ENCODE peak calls at places on chromosomes 13 and 19, in six cellular contexts. One of them, this sample, is unnamed.

GRCh38 chr19:55319786-55320185 is 5.4 kb downstream of the TMEM150B start:
- DNase-seq in mesenchymal stem cell: peak
- DNase-seq in H9: peak
- DNase-seq in neuronal stem cell: peak
- DNase-seq in trophoblast cell: peak
- DNase-seq in H1: peak
- DNase-seq in this sample: peak

GRCh38 chr13:25662516-25662915 is 290.7 kb downstream of the ATP8A2 start:
- DNase-seq in H9: no peak
- DNase-seq in neuronal stem cell: no peak
- DNase-seq in trophoblast cell: no peak
- DNase-seq in H1: no peak
- DNase-seq in mesenchymal stem cell: no peak
- DNase-seq in this sample: no peak

GRCh38 chr13:72383646-72384045 is 343.8 kb downstream of the MZT1 start:
- DNase-seq in H9: no peak
- DNase-seq in mesenchymal stem cell: peak
- DNase-seq in neuronal stem cell: no peak
- DNase-seq in trophoblast cell: no peak
- DNase-seq in H1: no peak
- DNase-seq in this sample: no peak

GRCh38 chr19:40530091-40530901 is 46.4 kb upstream of the SHKBP1 start:
- DNase-seq in H1: peak
- DNase-seq in trophoblast cell: no peak
- DNase-seq in neuronal stem cell: peak
- DNase-seq in H9: peak
- DNase-seq in mesenchymal stem cell: no peak
- DNase-seq in this sample: no peak

GRCh38 chr13:45195421-45195820 is 5.4 kb downstream of the KCTD4 start:
- DNase-seq in trophoblast cell: no peak
- DNase-seq in H9: no peak
- DNase-seq in neuronal stem cell: no peak
- DNase-seq in mesenchymal stem cell: peak
- DNase-seq in H1: no peak
- DNase-seq in this sample: no peak

GRCh38 chr19:49911381-49912145 is 14.9 kb upstream of the IL4I1 start:
- DNase-seq in H1: no peak
- DNase-seq in H9: no peak
- DNase-seq in trophoblast cell: no peak
- DNase-seq in mesenchymal stem cell: peak
- DNase-seq in neuronal stem cell: no peak
- DNase-seq in this sample: peak

GRCh38 chr19:32224371-32225244 is 120.8 kb upstream of the ZNF507 start:
- DNase-seq in H9: peak
- DNase-seq in H1: peak
- DNase-seq in mesenchymal stem cell: peak
- DNase-seq in neuronal stem cell: peak
- DNase-seq in trophoblast cell: peak
- DNase-seq in this sample: peak

GRCh38 chr13:31909889-31910551 is 121.6 kb upstream of the FRY start:
- DNase-seq in H1: no peak
- DNase-seq in neuronal stem cell: peak
- DNase-seq in H9: no peak
- DNase-seq in trophoblast cell: peak
- DNase-seq in mesenchymal stem cell: peak
- DNase-seq in this sample: peak

GRCh38 chr19:48468806-48469055 is 438 bp upstream of the CYTH2 start:
- DNase-seq in H1: no peak
- DNase-seq in mesenchymal stem cell: no peak
- DNase-seq in H9: no peak
- DNase-seq in neuronal stem cell: no peak
- DNase-seq in trophoblast cell: no peak
- DNase-seq in this sample: no peak

GRCh38 chr13:23477096-23477495 is 43.6 kb upstream of the SACS start:
- DNase-seq in H1: no peak
- DNase-seq in neuronal stem cell: no peak
- DNase-seq in H9: no peak
- DNase-seq in mesenchymal stem cell: no peak
- DNase-seq in trophoblast cell: no peak
- DNase-seq in this sample: peak

GRCh38 chr19:54473071-54473941 is at the start of gene CDC42EP5:
- DNase-seq in trophoblast cell: peak
- DNase-seq in H9: peak
- DNase-seq in neuronal stem cell: no peak
- DNase-seq in H1: no peak
- DNase-seq in mesenchymal stem cell: peak
- DNase-seq in this sample: peak

GRCh38 chr13:111058796-111059506 is 56.2 kb upstream of the ARHGEF7 start:
- DNase-seq in trophoblast cell: peak
- DNase-seq in H9: peak
- DNase-seq in mesenchymal stem cell: peak
- DNase-seq in neuronal stem cell: no peak
- DNase-seq in H1: no peak
- DNase-seq in this sample: no peak

GRCh38 chr19:45075215-45076028 is 856 bp downstream of the ZNF296 start:
- DNase-seq in mesenchymal stem cell: no peak
- DNase-seq in H1: peak
- DNase-seq in trophoblast cell: no peak
- DNase-seq in neuronal stem cell: no peak
- DNase-seq in H9: peak
- DNase-seq in this sample: no peak

GRCh38 chr19:9936151-9937000 is at the start of gene OLFM2:
- DNase-seq in H1: peak
- DNase-seq in trophoblast cell: no peak
- DNase-seq in mesenchymal stem cell: no peak
- DNase-seq in H9: peak
- DNase-seq in neuronal stem cell: peak
- DNase-seq in this sample: no peak

GRCh38 chr19:861756-862528 is 2.5 kb downstream of the CFD start:
- DNase-seq in neuronal stem cell: peak
- DNase-seq in H1: peak
- DNase-seq in mesenchymal stem cell: peak
- DNase-seq in H9: peak
- DNase-seq in trophoblast cell: peak
- DNase-seq in this sample: no peak

GRCh38 chr13:99383946-99384345 is 76.7 kb upstream of the GPR183 start:
- DNase-seq in mesenchymal stem cell: no peak
- DNase-seq in H1: no peak
- DNase-seq in neuronal stem cell: no peak
- DNase-seq in trophoblast cell: no peak
- DNase-seq in H9: peak
- DNase-seq in this sample: no peak

GRCh38 chr13:99382428-99383133 is 75.4 kb upstream of the GPR183 start:
- DNase-seq in neuronal stem cell: no peak
- DNase-seq in H9: peak
- DNase-seq in mesenchymal stem cell: no peak
- DNase-seq in trophoblast cell: no peak
- DNase-seq in H1: peak
- DNase-seq in this sample: no peak

GRCh38 chr13:99384468-99384867 is 77.3 kb upstream of the GPR183 start:
- DNase-seq in neuronal stem cell: no peak
- DNase-seq in trophoblast cell: no peak
- DNase-seq in H9: peak
- DNase-seq in H1: peak
- DNase-seq in mesenchymal stem cell: no peak
- DNase-seq in this sample: no peak

GRCh38 chr13:99385161-99385560 is 78.0 kb upstream of the GPR183 start:
- DNase-seq in mesenchymal stem cell: no peak
- DNase-seq in neuronal stem cell: no peak
- DNase-seq in H1: peak
- DNase-seq in H9: peak
- DNase-seq in trophoblast cell: no peak
- DNase-seq in this sample: no peak

DNA sequence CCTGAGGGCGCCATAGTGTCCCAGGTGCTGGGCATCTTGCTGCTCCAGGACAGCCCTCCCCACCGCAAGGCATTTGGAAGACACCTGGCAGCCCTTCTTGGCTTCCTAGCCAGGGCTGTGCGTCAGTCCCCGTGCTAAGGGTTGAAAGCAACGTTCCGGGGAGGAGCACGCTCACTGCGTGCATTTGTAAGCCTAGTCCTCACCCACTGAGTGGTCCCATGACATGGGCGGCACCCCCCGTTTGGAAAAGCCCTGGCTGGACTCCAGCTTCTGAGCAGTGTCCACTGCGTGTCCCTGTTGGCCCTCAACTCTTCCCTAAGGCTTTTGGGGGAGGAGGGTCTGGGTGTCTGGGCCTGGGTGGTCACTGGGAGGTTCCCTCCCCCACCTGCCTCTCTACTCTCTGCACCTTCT is 76.3 kb upstream of the GPR183 start:
- DNase-seq in mesenchymal stem cell: no peak
- DNase-seq in H1: peak
- DNase-seq in H9: peak
- DNase-seq in neuronal stem cell: no peak
- DNase-seq in trophoblast cell: no peak
- DNase-seq in this sample: no peak
- H4K91ac ChIP-seq in mesenchymal stem cell: no peak
- H4K91ac ChIP-seq in H1: no peak
- H4K91ac ChIP-seq in H9: no peak
- H4K91ac ChIP-seq in neuronal stem cell: no peak
- H4K91ac ChIP-seq in trophoblast cell: no peak
- H4K91ac ChIP-seq in this sample: no peak

GRCh38 chr13:40179882-40180281 is 486.6 kb downstream of the FOXO1 start:
- DNase-seq in mesenchymal stem cell: no peak
- DNase-seq in H9: no peak
- DNase-seq in neuronal stem cell: no peak
- DNase-seq in H1: no peak
- DNase-seq in trophoblast cell: no peak
- DNase-seq in this sample: no peak
- H4K91ac ChIP-seq in mesenchymal stem cell: no peak
- H4K91ac ChIP-seq in H9: no peak
- H4K91ac ChIP-seq in neuronal stem cell: no peak
- H4K91ac ChIP-seq in H1: no peak
- H4K91ac ChIP-seq in trophoblast cell: no peak
- H4K91ac ChIP-seq in this sample: no peak

DNA sequence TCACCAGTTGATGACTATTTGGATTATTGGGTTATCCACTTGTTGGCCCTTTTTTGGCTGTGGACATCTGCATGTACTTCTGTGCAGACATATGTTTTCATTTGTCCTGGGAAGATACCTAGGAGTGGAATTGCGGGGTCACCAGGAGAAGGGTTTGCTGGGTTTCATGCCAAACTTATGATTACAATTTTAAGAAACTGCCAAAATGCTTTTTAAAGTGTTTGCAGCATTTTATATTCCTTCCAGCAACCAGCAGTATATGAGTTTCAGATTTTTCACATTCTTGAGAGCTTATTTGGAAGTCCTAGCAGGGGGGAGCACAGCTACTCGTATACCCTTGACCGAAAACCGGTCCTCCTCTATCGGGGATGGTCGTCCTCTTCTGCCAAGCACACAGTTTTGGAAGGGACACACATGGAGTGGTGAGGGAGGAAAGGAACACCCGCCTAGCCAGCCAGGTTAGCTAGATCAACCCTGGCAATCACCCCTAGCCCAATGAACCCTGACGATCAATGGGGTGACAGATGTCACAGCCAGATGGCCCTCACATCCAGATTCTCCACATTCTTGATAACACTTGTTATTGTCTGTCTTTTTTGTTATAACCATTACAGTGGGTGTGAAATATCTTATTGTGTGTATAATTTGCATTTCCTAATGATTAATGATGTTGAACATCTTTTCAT is 26.7 kb upstream of the RNF113B start:
- DNase-seq in H1: no peak
- DNase-seq in H9: no peak
- DNase-seq in trophoblast cell: no peak
- DNase-seq in neuronal stem cell: no peak
- DNase-seq in mesenchymal stem cell: no peak
- DNase-seq in this sample: no peak
- H4K91ac ChIP-seq in H1: no peak
- H4K91ac ChIP-seq in H9: no peak
- H4K91ac ChIP-seq in trophoblast cell: no peak
- H4K91ac ChIP-seq in neuronal stem cell: no peak
- H4K91ac ChIP-seq in mesenchymal stem cell: no peak
- H4K91ac ChIP-seq in this sample: peak

GRCh38 chr13:20702530-20702929 is 969 bp upstream of the IL17D start:
- DNase-seq in H1: no peak
- DNase-seq in mesenchymal stem cell: peak
- DNase-seq in H9: no peak
- DNase-seq in trophoblast cell: no peak
- DNase-seq in neuronal stem cell: no peak
- DNase-seq in this sample: peak

GRCh38 chr13:20702945-20703784 is at the start of gene IL17D:
- DNase-seq in H9: no peak
- DNase-seq in neuronal stem cell: no peak
- DNase-seq in mesenchymal stem cell: peak
- DNase-seq in H1: peak
- DNase-seq in trophoblast cell: no peak
- DNase-seq in this sample: no peak

GRCh38 chr13:20706661-20707060 is 3.2 kb downstream of the IL17D start:
- DNase-seq in neuronal stem cell: no peak
- DNase-seq in H1: no peak
- DNase-seq in trophoblast cell: no peak
- DNase-seq in H9: no peak
- DNase-seq in mesenchymal stem cell: no peak
- DNase-seq in this sample: no peak

GRCh38 chr13:20703785-20704458 is 423 bp downstream of the IL17D start:
- DNase-seq in trophoblast cell: peak
- DNase-seq in neuronal stem cell: peak
- DNase-seq in mesenchymal stem cell: peak
- DNase-seq in H9: peak
- DNase-seq in H1: peak
- DNase-seq in this sample: peak

DNA sequence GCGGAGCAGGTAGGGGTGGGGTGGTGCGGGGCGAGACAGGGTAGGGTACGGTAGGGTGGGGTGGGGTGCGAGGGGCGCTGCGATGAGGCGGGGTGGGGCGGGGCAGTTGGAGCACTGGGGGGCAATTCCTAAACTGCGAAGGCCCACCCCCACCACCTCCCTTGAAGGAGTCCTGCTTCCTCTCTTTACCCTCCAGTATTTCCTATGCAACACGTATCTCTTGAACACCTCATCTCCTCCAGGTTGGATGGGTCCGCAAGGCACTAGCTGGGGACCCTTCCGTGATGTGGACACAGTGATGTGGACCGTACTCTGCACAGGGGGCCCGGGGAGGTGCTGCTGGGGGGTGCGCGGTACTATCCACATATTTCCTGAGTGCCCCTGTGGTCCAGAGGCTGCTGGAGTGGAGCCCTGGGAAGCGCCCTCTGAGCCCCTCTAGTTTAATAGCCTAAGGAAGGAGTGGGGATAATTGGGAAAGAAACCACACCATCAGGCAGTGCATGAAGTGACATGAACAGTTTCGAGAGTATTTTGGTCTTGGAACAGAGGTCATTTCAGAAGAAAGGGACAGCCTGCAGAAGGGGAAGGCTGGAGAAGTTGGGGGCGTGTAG is 1.1 kb downstream of the IL17D start:
- DNase-seq in H9: no peak
- DNase-seq in mesenchymal stem cell: no peak
- DNase-seq in neuronal stem cell: no peak
- DNase-seq in trophoblast cell: no peak
- DNase-seq in H1: no peak
- DNase-seq in this sample: no peak
- H4K91ac ChIP-seq in H9: no peak
- H4K91ac ChIP-seq in mesenchymal stem cell: no peak
- H4K91ac ChIP-seq in neuronal stem cell: no peak
- H4K91ac ChIP-seq in trophoblast cell: no peak
- H4K91ac ChIP-seq in H1: no peak
- H4K91ac ChIP-seq in this sample: no peak

GRCh38 chr19:16359074-16359473 is 34.4 kb downstream of the KLF2 start:
- DNase-seq in H1: no peak
- DNase-seq in mesenchymal stem cell: no peak
- DNase-seq in H9: no peak
- DNase-seq in neuronal stem cell: no peak
- DNase-seq in trophoblast cell: no peak
- DNase-seq in this sample: no peak
- H4K91ac ChIP-seq in H1: no peak
- H4K91ac ChIP-seq in mesenchymal stem cell: no peak
- H4K91ac ChIP-seq in H9: no peak
- H4K91ac ChIP-seq in neuronal stem cell: no peak
- H4K91ac ChIP-seq in trophoblast cell: no peak
- H4K91ac ChIP-seq in this sample: no peak

This sample was measured in IMR-90.